ENCODE peak calls at places on chromosome 1, in four cellular contexts. T is AG09309, W is astrocyte of the spinal cord, U is heart right ventricle. X is an unnamed sample.

GRCh38 chr1:65993047-65993363 is 200.3 kb downstream of the PDE4B start:
- DNase-seq in T (no peak), W (no peak), U (no peak), X (no peak)

GRCh38 chr1:43545686-43546387 is 15.2 kb downstream of the PTPRF start:
- DNase-seq in T (no peak), W (no peak), U (peak), X (no peak)

GRCh38 chr1:31580891-31581603 is 4.7 kb downstream of the TINAGL1 start:
- DNase-seq in T (no peak), W (no peak), U (no peak), X (no peak)

GRCh38 chr1:10471411-10472219 is 714 bp downstream of the DFFA start:
- DNase-seq in T (no peak), W (no peak), U (no peak), X (peak)

GRCh38 chr1:233025566-233025965 is 75.2 kb downstream of the NTPCR start:
- DNase-seq in T (no peak), W (no peak), U (no peak), X (no peak)

GRCh38 chr1:160047116-160047991 is 15.6 kb upstream of the PIGM start:
- DNase-seq in T (no peak), W (no peak), U (no peak), X (no peak)

GRCh38 chr1:235473808-235474207 is 30.4 kb downstream of the B3GALNT2 start:
- DNase-seq in T (no peak), W (no peak), U (no peak), X (no peak)

GRCh38 chr1:25773441-25774125 is 26.4 kb upstream of the SELENON start:
- DNase-seq in T (no peak), W (no peak), U (no peak), X (no peak)

GRCh38 chr1:179080866-179081695 is 789 bp upstream of the TOR3A start:
- DNase-seq in T (no peak), W (no peak), U (no peak), X (no peak)

GRCh38 chr1:79775402-79775801 is 768.9 kb upstream of the ADGRL4 start:
- DNase-seq in T (no peak), W (no peak), U (no peak), X (no peak)

GRCh38 chr1:156407344-156407743 is 38.3 kb downstream of the RHBG start:
- DNase-seq in T (no peak), W (no peak), U (no peak), X (no peak)

GRCh38 chr1:6512245-6512907 is 20.9 kb upstream of the PLEKHG5 start:
- DNase-seq in T (no peak), W (no peak), U (no peak), X (no peak)

GRCh38 chr1:245772325-245772724 is 617.5 kb downstream of the KIF26B start:
- DNase-seq in T (no peak), W (no peak), U (no peak), X (no peak)

GRCh38 chr1:245770191-245770590 is 615.4 kb downstream of the KIF26B start:
- DNase-seq in T (no peak), W (no peak), U (no peak), X (no peak)

GRCh38 chr1:245772739-245773138 is 618.0 kb downstream of the KIF26B start:
- DNase-seq in T (no peak), W (no peak), U (no peak), X (no peak)

GRCh38 chr1:245773344-245773743 is 618.6 kb downstream of the KIF26B start:
- DNase-seq in T (no peak), W (no peak), U (no peak), X (no peak)

DNA sequence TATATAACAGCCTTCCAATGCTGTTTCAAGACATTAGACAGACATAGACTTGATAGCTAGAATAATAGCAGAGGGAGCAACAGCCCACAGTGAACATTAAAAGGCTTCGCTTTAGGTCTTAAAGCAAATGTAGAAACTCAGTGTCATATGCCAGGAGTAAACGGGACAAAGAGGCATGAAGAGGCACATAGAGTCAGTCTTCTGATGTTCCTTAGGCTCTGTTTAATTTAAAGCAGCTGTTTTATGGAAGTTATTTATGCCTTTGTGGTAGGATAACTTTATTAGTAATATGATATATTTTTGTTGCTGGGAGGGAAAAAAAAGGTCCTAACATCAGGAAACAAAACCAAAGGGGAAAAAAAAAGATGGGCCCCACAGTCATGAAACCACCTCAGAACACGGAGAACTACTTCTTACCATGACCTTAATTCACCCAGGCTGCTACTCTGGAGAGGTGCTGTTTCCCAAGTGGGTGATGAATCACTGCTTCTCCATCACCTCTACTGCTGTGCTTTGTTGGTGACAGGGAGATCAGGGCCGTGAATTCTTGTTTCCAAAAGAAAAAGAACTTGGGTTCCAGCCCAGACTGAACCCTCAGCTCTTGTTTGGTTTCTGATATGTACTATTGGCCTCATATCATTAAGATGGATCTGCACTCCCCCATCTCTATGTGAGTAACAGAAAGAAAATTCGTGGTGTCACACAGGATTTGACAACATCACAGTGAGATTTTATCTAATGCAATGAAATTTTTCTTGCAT is 616.9 kb downstream of the KIF26B start:
- DNase-seq in T (peak), W (peak), U (no peak), X (peak)
- H3K4me3 ChIP-seq in T (no peak), W (no peak), U (no peak), X (no peak)

GRCh38 chr1:166064324-166064926 is 102.4 kb downstream of the FAM78B start:
- DNase-seq in T (no peak), W (no peak), U (no peak), X (no peak)
- TF ChIP-seq CTCF in T (no peak), W (no peak), U (no peak), X (no peak)

GRCh38 chr1:151049458-151049857 is 1.9 kb downstream of the C1orf56 start:
- DNase-seq in T (no peak), W (no peak), U (no peak), X (no peak)

GRCh38 chr1:151047925-151048644 is 534 bp downstream of the C1orf56 start:
- DNase-seq in T (no peak), W (peak), U (peak), X (peak)

GRCh38 chr1:151047591-151047924 is at the start of gene C1orf56:
- DNase-seq in T (no peak), W (peak), U (peak), X (no peak)

GRCh38 chr1:151050051-151050688 is 2.6 kb downstream of the C1orf56 start:
- DNase-seq in T (no peak), W (no peak), U (no peak), X (no peak)

GRCh38 chr1:151048645-151049032 is 1.1 kb downstream of the C1orf56 start:
- DNase-seq in T (no peak), W (no peak), U (no peak), X (no peak)
- H3K4me3 ChIP-seq in T (peak), W (peak), U (peak), X (peak)

GRCh38 chr1:220841293-220841692 is 38.0 kb upstream of the HLX start:
- DNase-seq in T (no peak), W (no peak), U (no peak), X (no peak)
- TF ChIP-seq CTCF in T (peak), W (no peak), U (no peak), X (no peak)